ENCODE peak calls at places on chromosome 16, in nine cellular contexts. Y is NCI-H1048; Q is tibial nerve; K is gastrocnemius medialis; T is RCC 7860; X is NCI-H510A; V is NCI-H82; S is EL; C is stimulated activated CD8-positive, alpha-beta memory T cell treated with anti-CD3 and anti-CD28 coated beads, Interleukin-7, amount 100 ng/mL, for 24 hours. U is an unnamed sample.

GRCh38 chr16:58481226-58481869 is 18.6 kb upstream of the NDRG4 start:
- DNase-seq in S (no peak), K (no peak), C (no peak), T (no peak), Y (no peak), X (no peak), V (no peak), Q (no peak), U (no peak)

GRCh38 chr16:69186642-69187386 is at the start of gene SNTB2:
- DNase-seq in C (peak), Q (peak), V (peak), Y (peak), K (peak), X (peak), T (peak), S (peak), U (peak)

GRCh38 chr16:70158261-70158939 is 15.2 kb upstream of the CLEC18C start:
- DNase-seq in Q (no peak), X (no peak), K (no peak), Y (no peak), T (no peak), C (no peak), V (no peak), S (no peak), U (peak)

GRCh38 chr16:81808933-81809480 is 29.9 kb downstream of the PLCG2 start:
- DNase-seq in X (no peak), C (no peak), T (no peak), Q (no peak), V (no peak), K (no peak), S (no peak), Y (no peak), U (no peak)

GRCh38 chr16:87965973-87966667 is 14.9 kb downstream of the BANP start:
- DNase-seq in C (no peak), S (no peak), T (no peak), V (peak), X (no peak), Y (no peak), Q (no peak), K (no peak), U (no peak)

GRCh38 chr16:50369133-50369804 is 481 bp upstream of the BRD7 start:
- DNase-seq in Q (no peak), S (no peak), T (no peak), C (no peak), X (no peak), K (no peak), V (no peak), Y (no peak), U (no peak)

GRCh38 chr16:11253009-11253994 is 2.7 kb downstream of the SOCS1 start:
- DNase-seq in K (no peak), S (peak), V (no peak), Y (no peak), T (no peak), C (no peak), X (no peak), Q (no peak), U (no peak)

GRCh38 chr16:88393571-88393970 is 10.8 kb downstream of the ZNF469 start:
- DNase-seq in Q (no peak), K (no peak), V (no peak), C (no peak), T (no peak), S (no peak), Y (no peak), X (no peak), U (no peak)

GRCh38 chr16:57383276-57384247 is 11.3 kb downstream of the CX3CL1 start:
- DNase-seq in X (no peak), Y (no peak), K (no peak), T (peak), S (peak), Q (no peak), V (peak), C (no peak), U (no peak)

GRCh38 chr16:72203401-72203800 is 31.4 kb upstream of the PMFBP1 start:
- DNase-seq in T (peak), S (peak), V (no peak), Y (no peak), X (no peak), K (peak), C (no peak), Q (peak), U (peak)

GRCh38 chr16:19722269-19722952 is 4.3 kb downstream of the IQCK start:
- DNase-seq in X (no peak), Y (no peak), K (no peak), C (no peak), V (no peak), Q (no peak), S (no peak), T (no peak), U (no peak)

GRCh38 chr16:12458591-12459400 is 344.9 kb downstream of the CPPED1 start:
- DNase-seq in T (no peak), V (no peak), Y (no peak), K (no peak), C (no peak), S (no peak), Q (peak), X (no peak), U (peak)

GRCh38 chr16:12137344-12138094 is 161.0 kb downstream of the SNX29 start:
- DNase-seq in Q (no peak), C (no peak), T (no peak), S (no peak), V (no peak), K (no peak), X (no peak), Y (no peak), U (no peak)

GRCh38 chr16:1157639-1158455 is 4.9 kb downstream of the CACNA1H start:
- DNase-seq in V (peak), C (no peak), Q (no peak), K (peak), S (no peak), T (no peak), X (no peak), Y (no peak), U (no peak)

U was measured in HL-60.